ENCODE peak calls at places on chromosome 15, in four cellular contexts. Q is IMR-90, A is heart left ventricle, K is transverse colon. G is an unnamed sample. For H3K4me1, the result is how much of the 10 kb centered on the place peaks cover.

GRCh38 chr15:62770752-62771151 is 271.8 kb upstream of the TPM1 start:
- DNase-seq in A (no peak), K (no peak), Q (peak), G (no peak)

GRCh38 chr15:75335313-75335704 is 554 bp upstream of the COMMD4 start:
- DNase-seq in A (no peak), Q (no peak), K (no peak), G (no peak)

GRCh38 chr15:32784571-32784970 is 66.8 kb downstream of the GREM1 start:
- DNase-seq in Q (no peak), A (no peak), K (no peak), G (no peak)

GRCh38 chr15:37773111-37773860 is 161.2 kb upstream of the TMCO5A start:
- DNase-seq in Q (peak), A (no peak), K (no peak), G (no peak)

GRCh38 chr15:94930441-94930840 is 699.1 kb downstream of the MCTP2 start:
- DNase-seq in K (no peak), A (no peak), Q (no peak), G (no peak)

GRCh38 chr15:99054025-99054387 is 46.4 kb upstream of the PGPEP1L start:
- DNase-seq in Q (peak), A (peak), K (no peak), G (no peak)

GRCh38 chr15:69467636-69468035 is 15.0 kb downstream of the RPLP1 start:
- DNase-seq in Q (no peak), K (peak), A (no peak), G (no peak)

GRCh38 chr15:25228261-25228660 is 210.6 kb downstream of the UBE3A start:
- DNase-seq in A (no peak), K (no peak), Q (no peak), G (no peak)

GRCh38 chr15:51634591-51635198 is 12.1 kb upstream of the DMXL2 start:
- DNase-seq in Q (peak), A (no peak), K (no peak), G (no peak)

GRCh38 chr15:59833366-59833765 is 144.2 kb upstream of the BNIP2 start:
- DNase-seq in K (no peak), A (no peak), Q (no peak), G (no peak)

GRCh38 chr15:65939901-65940617 is 70.8 kb downstream of the RAB11A start:
- DNase-seq in Q (peak), A (peak), K (no peak), G (no peak)

GRCh38 chr15:31398677-31399260 is 72.1 kb downstream of the KLF13 start:
- DNase-seq in A (no peak), K (peak), Q (no peak), G (no peak)

GRCh38 chr15:90124487-90124886 is 22.2 kb upstream of the IDH2 start:
- DNase-seq in K (no peak), A (no peak), Q (no peak), G (no peak)

GRCh38 chr15:100932676-100933348 is 13.7 kb downstream of the LRRK1 start:
- DNase-seq in Q (no peak), A (no peak), K (no peak), G (no peak)

GRCh38 chr15:99344639-99345038 is 93.4 kb downstream of the LRRC28 start:
- DNase-seq in Q (no peak), A (no peak), K (no peak), G (no peak)

GRCh38 chr15:90838066-90838465 is 30.3 kb upstream of the FURIN start:
- DNase-seq in Q (no peak), K (peak), A (no peak), G (no peak)

GRCh38 chr15:69972436-69972835 is 125.3 kb downstream of the TLE3 start:
- DNase-seq in Q (no peak), A (no peak), K (no peak), G (no peak)

GRCh38 chr15:39461536-39462140 is 119.2 kb upstream of the THBS1 start:
- DNase-seq in A (peak), K (no peak), Q (no peak), G (no peak)

GRCh38 chr15:83207622-83208356 is at the start of gene HDGFL3:
- DNase-seq in Q (peak), K (peak), A (peak), G (peak)

GRCh38 chr15:94417464-94418293 is 186.3 kb downstream of the MCTP2 start:
- DNase-seq in Q (no peak), K (no peak), A (no peak), G (no peak)

GRCh38 chr15:83200162-83200561 is 7.5 kb downstream of the HDGFL3 start:
- DNase-seq in A (no peak), Q (peak), K (no peak), G (no peak)

GRCh38 chr15:75451674-75452363 is at the start of gene SIN3A:
- DNase-seq in Q (peak), A (peak), K (peak), G (peak)

GRCh38 chr15:34610388-34610787 is 26.9 kb upstream of the GOLGA8B start:
- DNase-seq in Q (peak), K (no peak), A (no peak), G (no peak)

GRCh38 chr15:76163429-76164020 is 103.7 kb downstream of the TMEM266 start:
- DNase-seq in K (peak), A (peak), Q (peak), G (peak)

GRCh38 chr15:90191795-90192494 is 9.2 kb upstream of the SEMA4B start:
- DNase-seq in A (peak), K (peak), Q (no peak), G (peak)

GRCh38 chr15:76840830-76841460 is 64.2 kb downstream of the SCAPER start:
- DNase-seq in K (no peak), Q (peak), A (no peak), G (no peak)

GRCh38 chr15:57665939-57666338 is 40.6 kb upstream of the POLR2M start:
- DNase-seq in A (no peak), Q (no peak), K (no peak), G (no peak)

GRCh38 chr15:68924866-68925599 is 5.3 kb upstream of the SPESP1 start:
- DNase-seq in K (peak), Q (peak), A (peak), G (peak)

GRCh38 chr15:57379487-57379886 is 3.2 kb downstream of the CGNL1 start:
- DNase-seq in Q (no peak), A (no peak), K (no peak), G (no peak)

GRCh38 chr15:69813881-69814280 is 283.8 kb downstream of the TLE3 start:
- DNase-seq in A (no peak), Q (no peak), K (no peak), G (no peak)

GRCh38 chr15:63884953-63885352 is 51.2 kb upstream of the HERC1 start:
- DNase-seq in K (no peak), A (no peak), Q (no peak), G (no peak)

GRCh38 chr15:25250011-25250596 is 188.7 kb downstream of the UBE3A start:
- DNase-seq in Q (no peak), K (peak), A (no peak), G (no peak)

GRCh38 chr15:88232771-88233170 is 23.8 kb downstream of the NTRK3 start:
- DNase-seq in A (no peak), K (no peak), Q (no peak), G (no peak)

GRCh38 chr15:70088887-70089691 is 8.6 kb downstream of the TLE3 start:
- DNase-seq in K (no peak), A (peak), Q (peak), G (no peak)

GRCh38 chr15:77143606-77144005 is 72.7 kb upstream of the TSPAN3 start:
- DNase-seq in K (no peak), Q (peak), A (no peak), G (no peak)

GRCh38 chr15:24917431-24917830 is 37.4 kb upstream of the SNRPN start:
- DNase-seq in A (no peak), K (no peak), Q (no peak), G (no peak)

GRCh38 chr15:43253431-43254403 is 13.0 kb downstream of the TGM5 start:
- DNase-seq in K (peak), A (no peak), Q (peak), G (no peak)
- TF ChIP-seq POLR2A in K (no peak), A (no peak), Q (no peak), G (no peak)

GRCh38 chr15:71329509-71330260 is 214.4 kb downstream of the THSD4 start:
- DNase-seq in A (peak), Q (peak), K (peak), G (peak)
- H3K27ac ChIP-seq in A (peak), Q (peak), K (peak), G (peak)

GRCh38 chr15:55909036-55909811 is 84.2 kb downstream of the NEDD4 start:
- DNase-seq in A (no peak), K (no peak), Q (peak), G (no peak)
- H3K4me1 ChIP-seq in A (under half), K (under half), Q (under half), G (under half)

GRCh38 chr15:48330855-48331795 is at the start of gene DUT:
- DNase-seq in Q (peak), K (peak), A (peak), G (peak)
- TF ChIP-seq POLR2A in Q (peak), K (peak), A (no peak), G (peak)

G was measured in tibial nerve.